ENCODE peak calls at places on chromosomes 1 and 21, in nine cellular contexts. U, F, V, A, H, B, L, C and W are unnamed samples.

GRCh38 chr1:27026621-27027574 is 14.2 kb upstream of the TENT5B start:
- DNase-seq in V (peak; percentile 80), L (no peak), H (no peak), A (no peak), U (peak; percentile 66), B (no peak), F (no peak), C (peak; percentile 74), W (no peak)

GRCh38 chr21:25385912-25386474 is 221.3 kb downstream of the MRPL39 start:
- DNase-seq in U (peak; percentile 40), V (peak; percentile 53), A (peak; percentile 25), F (no peak), C (no peak), B (peak; percentile 90), L (peak; percentile 74), H (no peak), W (no peak)

GRCh38 chr1:36966242-36966641 is 68.1 kb downstream of the GRIK3 start:
- DNase-seq in B (peak; percentile 23), V (peak; percentile 7), C (no peak), L (no peak), H (no peak), F (peak; percentile 50), U (no peak), A (no peak), W (no peak)

GRCh38 chr1:115074839-115075534 is 14.3 kb downstream of the TSPAN2 start:
- DNase-seq in U (no peak), A (no peak), H (no peak), V (no peak), L (no peak), C (no peak), B (no peak), F (no peak), W (no peak)

GRCh38 chr1:48254254-48254653 is 31.7 kb downstream of the SLC5A9 start:
- DNase-seq in H (no peak), B (no peak), L (no peak), A (no peak), U (no peak), C (no peak), F (no peak), V (no peak), W (no peak)

GRCh38 chr1:45038661-45039364 is 26.8 kb downstream of the UROD start:
- DNase-seq in H (no peak), C (no peak), F (no peak), L (no peak), A (no peak), B (no peak), V (no peak), U (no peak), W (no peak)

GRCh38 chr21:45551316-45551715 is 9.1 kb upstream of the SLC19A1 start:
- DNase-seq in L (no peak), F (peak; percentile 44), H (no peak), B (peak; percentile 88), A (peak; percentile 44), U (no peak), C (peak; percentile 50), V (peak; percentile 88), W (no peak)

GRCh38 chr1:223771814-223772770 is 59.8 kb downstream of the CAPN2 start:
- DNase-seq in C (peak; percentile 56), H (no peak), L (no peak), B (peak; percentile 93), F (no peak), U (peak; percentile 19), A (no peak), V (peak; percentile 92), W (no peak)